ENCODE peak calls at places on chromosomes 11 and 22, in four cellular contexts. F, G, I and P are unnamed samples. For H3K4me1 and H3K9me3, the result is how much of the 10 kb centered on the place peaks cover.

GRCh38 chr11:46247090-46247489 is 30.4 kb upstream of the CREB3L1 start:
- DNase-seq in F (no peak), G (no peak), I (no peak), P (peak)

GRCh38 chr11:125337836-125338235 is 158.2 kb downstream of the FEZ1 start:
- DNase-seq in F (peak), I (no peak), G (no peak), P (no peak)

GRCh38 chr11:4684631-4685285 is 12.9 kb downstream of the OR51E2 start:
- DNase-seq in F (no peak), G (no peak), I (no peak), P (no peak)

GRCh38 chr11:43212279-43212678 is 99.5 kb upstream of the API5 start:
- DNase-seq in I (no peak), G (no peak), F (no peak), P (no peak)

GRCh38 chr11:2096919-2097301 is 42.3 kb downstream of the IGF2 start:
- DNase-seq in F (no peak), G (no peak), I (no peak), P (peak)

GRCh38 chr11:12185914-12186313 is 75.5 kb downstream of the MICAL2 start:
- DNase-seq in F (no peak), I (no peak), G (no peak), P (no peak)

GRCh38 chr22:26289486-26290250 is 120.4 kb downstream of the SEZ6L start:
- DNase-seq in G (no peak), F (no peak), I (no peak), P (no peak)

GRCh38 chr11:78063440-78064181 is at the start of gene THRSP:
- DNase-seq in I (no peak), G (no peak), F (peak), P (no peak)

GRCh38 chr11:57213282-57214086 is 23.6 kb downstream of the APLNR start:
- DNase-seq in G (no peak), F (no peak), I (no peak), P (no peak)
- TF ChIP-seq POLR2A in G (no peak), F (no peak), I (no peak), P (no peak)

DNA sequence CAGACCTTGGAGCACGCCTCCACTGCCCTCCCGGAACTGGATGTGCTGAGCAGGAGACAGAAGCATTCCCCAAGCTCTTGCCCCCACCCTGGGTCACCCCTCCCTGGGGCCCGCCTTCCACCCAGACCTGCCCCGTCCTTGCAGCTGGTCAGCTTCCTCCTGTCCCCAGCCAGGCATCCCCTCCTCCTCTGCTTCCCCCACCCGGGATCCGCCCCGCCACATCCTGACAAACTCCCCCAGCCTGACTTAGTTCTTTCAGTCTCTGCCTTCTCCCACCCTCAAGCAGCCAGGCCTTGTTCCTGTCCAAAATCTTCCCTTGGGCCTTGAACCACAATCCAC is 1.1 kb upstream of the PLXNB2 start:
- DNase-seq in I (peak), G (peak), F (peak), P (peak)
- H3K4me1 ChIP-seq in I (under half), G (under half), F (under half), P (under half)

DNA sequence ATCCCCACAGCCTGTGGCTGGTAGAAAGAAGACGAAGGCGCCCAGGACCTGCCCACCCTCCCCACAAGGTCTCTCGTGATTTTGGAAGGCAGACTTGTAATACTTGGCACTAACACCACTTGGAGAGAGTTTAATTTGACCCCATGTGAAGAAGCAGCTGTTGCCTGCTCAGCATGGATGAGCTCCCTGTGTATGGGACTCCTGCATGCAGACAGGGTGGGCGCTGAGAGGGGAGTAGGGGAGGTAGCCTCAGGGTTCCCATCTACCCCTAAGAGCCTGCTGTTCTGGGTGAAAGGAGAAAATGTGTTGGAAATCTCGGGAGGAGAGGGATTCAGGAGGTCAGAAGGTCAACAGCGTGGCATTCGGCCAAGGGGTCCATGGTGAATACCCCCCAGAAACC is 625.9 kb downstream of the TBC1D22A start:
- DNase-seq in F (no peak), G (no peak), I (no peak), P (no peak)
- H3K9me3 ChIP-seq in F (under half), G (under half), I (under half), P (under half)

DNA sequence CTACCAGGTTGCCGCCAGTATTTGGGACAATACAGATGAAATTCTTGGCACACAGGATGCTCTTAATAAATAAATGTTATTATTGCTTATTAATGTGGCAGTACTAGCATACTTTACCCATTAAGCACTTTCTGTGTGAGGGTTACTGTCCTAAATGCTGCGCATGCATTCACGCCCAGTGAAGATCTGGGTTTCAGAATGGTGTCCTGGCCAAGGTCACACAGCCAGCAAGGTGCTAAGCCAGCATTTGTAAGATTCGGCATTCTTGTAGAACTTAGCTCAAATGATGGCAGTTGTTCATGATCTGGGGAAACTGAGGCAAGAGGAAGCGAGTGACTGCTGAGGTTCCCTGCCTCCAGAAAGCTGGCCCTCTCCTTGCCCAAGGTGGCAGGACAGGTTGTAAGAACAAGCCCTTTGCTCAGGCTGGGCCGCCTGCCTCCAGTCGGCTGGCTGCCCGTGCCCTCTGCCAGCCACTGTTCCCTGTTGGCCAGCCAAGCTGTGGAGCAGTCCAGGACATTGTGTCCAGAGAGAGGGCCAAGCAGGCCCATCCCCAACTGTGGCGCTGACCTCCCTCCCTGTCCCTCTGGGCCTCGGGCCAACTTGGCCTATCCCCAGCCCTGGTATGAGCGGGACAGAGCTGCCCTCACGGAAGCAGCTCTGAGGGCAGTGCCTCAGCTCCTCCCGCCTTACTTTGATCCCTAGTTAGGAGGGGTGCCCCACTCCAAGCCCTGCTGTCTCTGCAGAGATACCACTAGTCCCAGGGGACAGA is 28.8 kb downstream of the TOB2 start:
- DNase-seq in G (peak), I (peak), F (peak), P (peak)
- TF ChIP-seq POLR2A in G (peak), I (no peak), F (no peak), P (no peak)

GRCh38 chr22:30314918-30315317 is 11.8 kb downstream of the TBC1D10A start:
- DNase-seq in I (no peak), G (no peak), F (no peak), P (no peak)

GRCh38 chr22:30313527-30314385 is 13.0 kb downstream of the TBC1D10A start:
- DNase-seq in I (no peak), F (no peak), G (no peak), P (no peak)

GRCh38 chr22:30309981-30310672 is 16.6 kb downstream of the TBC1D10A start:
- DNase-seq in F (no peak), I (peak), G (peak), P (peak)

GRCh38 chr22:30310881-30311771 is 15.6 kb downstream of the TBC1D10A start:
- DNase-seq in F (peak), I (peak), G (peak), P (peak)

DNA sequence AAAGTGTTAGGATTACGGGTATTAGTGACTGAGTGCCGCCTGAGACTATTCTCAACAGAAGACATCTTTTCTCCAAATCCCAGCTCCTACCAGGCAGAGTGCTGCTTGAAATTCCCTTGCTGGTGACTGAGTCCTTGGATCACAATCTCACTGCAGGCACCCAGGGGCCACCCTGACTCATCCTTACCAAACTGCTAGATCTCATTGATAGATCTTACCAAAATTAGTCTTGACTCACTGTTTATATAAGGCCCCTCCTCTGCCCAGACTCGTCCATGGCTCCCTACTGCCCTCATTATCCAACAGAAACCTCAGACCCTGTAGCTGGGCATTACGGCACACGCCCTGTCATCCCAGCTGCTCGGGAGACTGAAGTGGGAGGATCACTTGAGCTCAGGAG is 14.7 kb downstream of the TBC1D10A start:
- DNase-seq in F (no peak), I (no peak), G (no peak), P (no peak)
- H3K4me1 ChIP-seq in F (under half), I (under half), G (half or more), P (half or more)

GRCh38 chr22:45579806-45580702 is 77.4 kb downstream of the FBLN1 start:
- DNase-seq in I (no peak), F (no peak), G (no peak), P (no peak)

GRCh38 chr22:45582236-45582954 is 79.7 kb downstream of the FBLN1 start:
- DNase-seq in I (no peak), F (no peak), G (no peak), P (no peak)

GRCh38 chr22:45580703-45581381 is 78.2 kb downstream of the FBLN1 start:
- DNase-seq in I (no peak), G (no peak), F (no peak), P (no peak)

GRCh38 chr22:45582955-45583320 is 80.3 kb downstream of the FBLN1 start:
- DNase-seq in F (no peak), I (no peak), G (no peak), P (no peak)

DNA sequence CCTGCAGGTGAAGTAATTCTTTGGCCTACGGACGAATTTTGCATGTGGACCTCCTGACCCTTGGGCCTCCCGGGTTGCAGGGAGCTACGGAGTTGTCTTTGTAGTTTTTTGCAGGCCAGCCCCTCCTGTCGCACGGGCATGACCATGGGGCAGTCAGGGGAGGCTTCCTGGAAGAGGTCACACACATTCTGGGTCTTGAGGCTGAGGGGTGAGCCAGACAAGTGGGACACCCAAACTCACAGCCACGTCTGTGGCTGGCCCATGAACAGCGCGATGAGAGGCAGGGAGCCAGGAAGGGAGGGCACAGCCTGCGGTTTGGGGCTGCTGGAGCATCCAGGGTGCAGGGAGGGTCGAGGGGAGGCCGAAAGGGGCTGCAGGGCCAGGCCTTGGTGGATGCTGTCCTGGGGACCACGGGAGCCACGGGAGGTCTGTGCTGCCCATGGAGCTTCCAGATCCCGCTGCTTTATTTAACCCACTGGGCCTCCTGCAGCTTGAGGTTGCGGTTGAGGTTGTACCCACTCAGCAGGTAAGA is 78.9 kb downstream of the FBLN1 start:
- DNase-seq in G (no peak), I (no peak), F (no peak), P (no peak)
- H3K9me3 ChIP-seq in G (under half), I (under half), F (under half), P (under half)

GRCh38 chr11:119382101-119382500 is 611 bp upstream of the USP2 start:
- DNase-seq in I (no peak), G (no peak), F (no peak), P (no peak)

GRCh38 chr11:119380816-119381185 is 689 bp downstream of the USP2 start:
- DNase-seq in F (no peak), I (peak), G (no peak), P (no peak)

GRCh38 chr11:119378851-119379465 is 2.5 kb downstream of the USP2 start:
- DNase-seq in I (no peak), F (no peak), G (no peak), P (no peak)

GRCh38 chr11:119380160-119380815 is 1.2 kb downstream of the USP2 start:
- DNase-seq in I (no peak), F (no peak), G (no peak), P (no peak)

GRCh38 chr11:119381186-119381988 is at the start of gene USP2:
- DNase-seq in F (peak), G (peak), I (peak), P (peak)
- TF ChIP-seq POLR2A in F (peak), G (peak), I (peak), P (no peak)